ENCODE peak calls at places on chromosomes 2 and 18, in five cellular contexts. U is naive thymus-derived CD8-positive, alpha-beta T cell; L is psoas muscle; N is heart right ventricle; Q is KBM-7. R is an unnamed sample.

GRCh38 chr2:218964041-218964771 is 4.7 kb downstream of the CDK5R2 start:
- DNase-seq in U (no peak), L (no peak), N (no peak), Q (no peak), R (no peak)

GRCh38 chr2:34096552-34097171 is 497.6 kb upstream of the FAM98A start:
- DNase-seq in U (no peak), L (no peak), N (no peak), Q (peak), R (peak)

GRCh38 chr18:9417081-9417841 is 58.1 kb upstream of the RALBP1 start:
- DNase-seq in U (no peak), L (peak), N (peak), Q (no peak), R (no peak)

GRCh38 chr18:79664525-79665125 is 15.0 kb upstream of the CTDP1 start:
- DNase-seq in U (no peak), L (no peak), N (no peak), Q (no peak), R (no peak)

GRCh38 chr2:120866483-120867140 is 130.9 kb downstream of the GLI2 start:
- DNase-seq in U (no peak), L (peak), N (no peak), Q (no peak), R (no peak)

GRCh38 chr18:48948112-48949050 is 2.4 kb downstream of the SMAD7 start:
- DNase-seq in U (peak), L (peak), N (peak), Q (peak), R (peak)

GRCh38 chr18:12276736-12277554 is 22.8 kb downstream of the CIDEA start:
- DNase-seq in U (no peak), L (no peak), N (no peak), Q (no peak), R (no peak)

GRCh38 chr2:241051578-241052487 is 50.3 kb downstream of the MTERF4 start:
- DNase-seq in U (no peak), L (peak), N (peak), Q (no peak), R (peak)

GRCh38 chr2:64054166-64054915 is 35.1 kb upstream of the VPS54 start:
- DNase-seq in U (no peak), L (no peak), N (no peak), Q (no peak), R (no peak)

GRCh38 chr2:100289020-100289419 is 33.3 kb downstream of the LONRF2 start:
- DNase-seq in U (no peak), L (no peak), N (no peak), Q (no peak), R (no peak)

GRCh38 chr18:3923750-3924149 is 473.8 kb downstream of the TGIF1 start:
- DNase-seq in U (no peak), L (no peak), N (no peak), Q (no peak), R (no peak)